ENCODE peak calls at places on chromosome 20, in ten cellular contexts. Q is NCI-H82; K is head of caudate nucleus; E is cardiac muscle cell; L is SW 1271; J is NCI-H1092 treated with DMSO at 0.1 percent for 48 hours; W is activated CD8-positive, alpha-beta memory T cell treated with anti-CD3 and anti-CD28 coated beads for 48 hours; I is heart right ventricle; F is esophagus squamous epithelium; N is CD8-positive, alpha-beta T cell. D is an unnamed sample.

GRCh38 chr20:31596831-31597482 is 8.1 kb upstream of the ID1 start:
- DNase-seq in Q (peak), K (no peak), E (no peak), L (no peak), J (peak), W (no peak), I (no peak), F (no peak), N (no peak), D (no peak)

GRCh38 chr20:59697082-59697481 is 92.7 kb downstream of the PHACTR3 start:
- DNase-seq in Q (no peak), K (no peak), E (no peak), L (no peak), J (no peak), W (no peak), I (no peak), F (no peak), N (no peak), D (no peak)

GRCh38 chr20:51800132-51800721 is 2.1 kb downstream of the SALL4 start:
- DNase-seq in Q (peak), K (peak), E (peak), L (no peak), J (peak), W (peak), I (peak), F (no peak), N (peak), D (peak)

GRCh38 chr20:50625986-50626677 is 65.2 kb downstream of the RIPOR3 start:
- DNase-seq in Q (peak), K (no peak), E (peak), L (no peak), J (peak), W (no peak), I (peak), F (no peak), N (no peak), D (no peak)

GRCh38 chr20:35387334-35387733 is 24.4 kb downstream of the UQCC1 start:
- DNase-seq in Q (no peak), K (no peak), E (no peak), L (no peak), J (no peak), W (no peak), I (no peak), F (no peak), N (no peak), D (no peak)

GRCh38 chr20:20487811-20488210 is 119.9 kb downstream of the INSM1 start:
- DNase-seq in Q (no peak), K (no peak), E (no peak), L (no peak), J (no peak), W (no peak), I (no peak), F (no peak), N (no peak), D (no peak)

GRCh38 chr20:13822459-13822858 is 37.6 kb downstream of the NDUFAF5 start:
- DNase-seq in Q (peak), K (no peak), E (no peak), L (no peak), J (peak), W (no peak), I (no peak), F (no peak), N (no peak), D (no peak)

GRCh38 chr20:31630187-31630790 is 7.4 kb upstream of the COX4I2 start:
- DNase-seq in Q (no peak), K (no peak), E (no peak), L (no peak), J (peak), W (no peak), I (no peak), F (no peak), N (no peak), D (no peak)

GRCh38 chr20:17485017-17485416 is 46.2 kb downstream of the BFSP1 start:
- DNase-seq in Q (no peak), K (no peak), E (no peak), L (no peak), J (no peak), W (no peak), I (no peak), F (no peak), N (no peak), D (no peak)

GRCh38 chr20:9829835-9830234 is 9.0 kb downstream of the PAK5 start:
- DNase-seq in Q (no peak), K (no peak), E (peak), L (no peak), J (no peak), W (no peak), I (no peak), F (no peak), N (no peak), D (no peak)

GRCh38 chr20:64232794-64233193 is 22.8 kb upstream of the PCMTD2 start:
- DNase-seq in Q (peak), K (no peak), E (no peak), L (no peak), J (peak), W (no peak), I (no peak), F (no peak), N (no peak), D (no peak)

GRCh38 chr20:5880326-5880725 is 70.0 kb downstream of the TRMT6 start:
- DNase-seq in Q (no peak), K (no peak), E (no peak), L (no peak), J (no peak), W (no peak), I (no peak), F (no peak), N (no peak), D (no peak)

GRCh38 chr20:38473353-38473795 is 731 bp downstream of the RALGAPB start:
- DNase-seq in Q (no peak), K (no peak), E (peak), L (no peak), J (no peak), W (no peak), I (no peak), F (no peak), N (no peak), D (no peak)

GRCh38 chr20:24033151-24033550 is 44.6 kb upstream of the GGTLC1 start:
- DNase-seq in Q (no peak), K (no peak), E (no peak), L (no peak), J (no peak), W (no peak), I (no peak), F (no peak), N (no peak), D (no peak)

GRCh38 chr20:58824843-58825242 is 25.9 kb downstream of the GNAS-AS1 start:
- DNase-seq in Q (no peak), K (no peak), E (no peak), L (no peak), J (no peak), W (no peak), I (no peak), F (no peak), N (no peak), D (no peak)

GRCh38 chr20:17704589-17705317 is 5.0 kb downstream of the BANF2 start:
- DNase-seq in Q (no peak), K (no peak), E (no peak), L (no peak), J (no peak), W (no peak), I (no peak), F (no peak), N (no peak), D (no peak)

GRCh38 chr20:33771938-33772337 is 39.2 kb upstream of the CHMP4B start:
- DNase-seq in Q (no peak), K (no peak), E (no peak), L (no peak), J (no peak), W (no peak), I (no peak), F (no peak), N (no peak), D (no peak)

GRCh38 chr20:51027396-51027795 is 4.5 kb upstream of the KCNG1 start:
- DNase-seq in Q (no peak), K (no peak), E (no peak), L (no peak), J (no peak), W (no peak), I (no peak), F (no peak), N (no peak), D (no peak)